ENCODE peak calls at places on chromosomes 7 and 10, in eight cellular contexts. One of them, this sample, is unnamed. For H3K36me3, the result is how much of the 10 kb centered on the place peaks cover.

GRCh38 chr7:102064361-102065025 is 222.2 kb upstream of the SH2B2 start:
- DNase-seq in CD8-positive, alpha-beta T cell: no peak
- DNase-seq in kidney: peak
- DNase-seq in bronchial epithelial cell: peak
- DNase-seq in PC-3: peak
- DNase-seq in Panc1: no peak
- DNase-seq in CD4-positive, alpha-beta memory T cell: no peak
- DNase-seq in cardiac muscle cell: peak
- DNase-seq in this sample: no peak

GRCh38 chr10:60389413-60390009 is at the start of gene ANK3:
- DNase-seq in bronchial epithelial cell: no peak
- DNase-seq in PC-3: no peak
- DNase-seq in CD4-positive, alpha-beta memory T cell: no peak
- DNase-seq in cardiac muscle cell: no peak
- DNase-seq in kidney: no peak
- DNase-seq in CD8-positive, alpha-beta T cell: no peak
- DNase-seq in Panc1: no peak
- DNase-seq in this sample: no peak

GRCh38 chr10:50604049-50604640 is 19.6 kb downstream of the SGMS1 start:
- DNase-seq in Panc1: no peak
- DNase-seq in PC-3: peak
- DNase-seq in CD8-positive, alpha-beta T cell: no peak
- DNase-seq in cardiac muscle cell: peak
- DNase-seq in bronchial epithelial cell: no peak
- DNase-seq in kidney: no peak
- DNase-seq in CD4-positive, alpha-beta memory T cell: no peak
- DNase-seq in this sample: no peak

GRCh38 chr7:28900311-28900710 is 57.8 kb downstream of the TRIL start:
- DNase-seq in PC-3: no peak
- DNase-seq in cardiac muscle cell: no peak
- DNase-seq in bronchial epithelial cell: no peak
- DNase-seq in CD4-positive, alpha-beta memory T cell: no peak
- DNase-seq in Panc1: no peak
- DNase-seq in kidney: no peak
- DNase-seq in CD8-positive, alpha-beta T cell: no peak
- DNase-seq in this sample: no peak

GRCh38 chr7:155852426-155853301 is 40.4 kb upstream of the SHH start:
- DNase-seq in cardiac muscle cell: no peak
- DNase-seq in kidney: no peak
- DNase-seq in Panc1: no peak
- DNase-seq in CD8-positive, alpha-beta T cell: no peak
- DNase-seq in bronchial epithelial cell: no peak
- DNase-seq in CD4-positive, alpha-beta memory T cell: no peak
- DNase-seq in PC-3: no peak
- DNase-seq in this sample: no peak

GRCh38 chr10:3828404-3829192 is 43.6 kb upstream of the KLF6 start:
- DNase-seq in bronchial epithelial cell: peak
- DNase-seq in PC-3: peak
- DNase-seq in CD4-positive, alpha-beta memory T cell: peak
- DNase-seq in cardiac muscle cell: peak
- DNase-seq in CD8-positive, alpha-beta T cell: no peak
- DNase-seq in Panc1: no peak
- DNase-seq in kidney: no peak
- DNase-seq in this sample: peak

GRCh38 chr7:139828880-139829653 is at the start of gene TBXAS1:
- DNase-seq in bronchial epithelial cell: peak
- DNase-seq in CD8-positive, alpha-beta T cell: no peak
- DNase-seq in kidney: no peak
- DNase-seq in Panc1: no peak
- DNase-seq in PC-3: peak
- DNase-seq in CD4-positive, alpha-beta memory T cell: peak
- DNase-seq in cardiac muscle cell: no peak
- DNase-seq in this sample: no peak

GRCh38 chr10:69101451-69102095 is 13.7 kb downstream of the SRGN start:
- DNase-seq in CD4-positive, alpha-beta memory T cell: no peak
- DNase-seq in cardiac muscle cell: peak
- DNase-seq in CD8-positive, alpha-beta T cell: no peak
- DNase-seq in bronchial epithelial cell: no peak
- DNase-seq in kidney: no peak
- DNase-seq in PC-3: peak
- DNase-seq in Panc1: no peak
- DNase-seq in this sample: no peak

GRCh38 chr7:24966802-24967201 is 13.2 kb downstream of the OSBPL3 start:
- DNase-seq in CD4-positive, alpha-beta memory T cell: no peak
- DNase-seq in Panc1: no peak
- DNase-seq in kidney: no peak
- DNase-seq in CD8-positive, alpha-beta T cell: no peak
- DNase-seq in PC-3: no peak
- DNase-seq in cardiac muscle cell: peak
- DNase-seq in bronchial epithelial cell: peak
- DNase-seq in this sample: no peak

GRCh38 chr7:2980406-2981102 is 63.1 kb downstream of the CARD11 start:
- DNase-seq in Panc1: no peak
- DNase-seq in cardiac muscle cell: no peak
- DNase-seq in kidney: peak
- DNase-seq in bronchial epithelial cell: no peak
- DNase-seq in CD8-positive, alpha-beta T cell: no peak
- DNase-seq in CD4-positive, alpha-beta memory T cell: no peak
- DNase-seq in PC-3: no peak
- DNase-seq in this sample: no peak

GRCh38 chr10:117449636-117450035 is 74.4 kb upstream of the PDZD8 start:
- DNase-seq in CD8-positive, alpha-beta T cell: no peak
- DNase-seq in CD4-positive, alpha-beta memory T cell: no peak
- DNase-seq in PC-3: peak
- DNase-seq in Panc1: no peak
- DNase-seq in kidney: no peak
- DNase-seq in cardiac muscle cell: no peak
- DNase-seq in bronchial epithelial cell: no peak
- DNase-seq in this sample: no peak

GRCh38 chr7:100584677-100585510 is 1.0 kb downstream of the LRCH4 start:
- DNase-seq in kidney: peak
- DNase-seq in PC-3: peak
- DNase-seq in CD4-positive, alpha-beta memory T cell: no peak
- DNase-seq in Panc1: no peak
- DNase-seq in bronchial epithelial cell: peak
- DNase-seq in CD8-positive, alpha-beta T cell: no peak
- DNase-seq in cardiac muscle cell: peak
- DNase-seq in this sample: no peak

GRCh38 chr7:64509583-64509982 is 53.3 kb downstream of the ZNF680 start:
- DNase-seq in cardiac muscle cell: no peak
- DNase-seq in PC-3: no peak
- DNase-seq in CD4-positive, alpha-beta memory T cell: no peak
- DNase-seq in kidney: no peak
- DNase-seq in Panc1: no peak
- DNase-seq in CD8-positive, alpha-beta T cell: no peak
- DNase-seq in bronchial epithelial cell: no peak
- DNase-seq in this sample: no peak

GRCh38 chr10:49158915-49159314 is 25.1 kb upstream of the FAM170B start:
- DNase-seq in cardiac muscle cell: no peak
- DNase-seq in Panc1: no peak
- DNase-seq in kidney: no peak
- DNase-seq in CD8-positive, alpha-beta T cell: no peak
- DNase-seq in bronchial epithelial cell: no peak
- DNase-seq in PC-3: no peak
- DNase-seq in CD4-positive, alpha-beta memory T cell: no peak
- DNase-seq in this sample: no peak

GRCh38 chr7:100886936-100887185 is 2.7 kb downstream of the UFSP1 start:
- DNase-seq in bronchial epithelial cell: no peak
- DNase-seq in CD8-positive, alpha-beta T cell: no peak
- DNase-seq in Panc1: no peak
- DNase-seq in CD4-positive, alpha-beta memory T cell: no peak
- DNase-seq in PC-3: no peak
- DNase-seq in kidney: no peak
- DNase-seq in cardiac muscle cell: no peak
- DNase-seq in this sample: no peak

GRCh38 chr7:66629659-66630058 is 978 bp downstream of the KCTD7 start:
- DNase-seq in bronchial epithelial cell: no peak
- DNase-seq in cardiac muscle cell: no peak
- DNase-seq in CD8-positive, alpha-beta T cell: no peak
- DNase-seq in CD4-positive, alpha-beta memory T cell: no peak
- DNase-seq in Panc1: no peak
- DNase-seq in PC-3: no peak
- DNase-seq in kidney: no peak
- DNase-seq in this sample: no peak

GRCh38 chr7:4707980-4708411 is 25.9 kb downstream of the FOXK1 start:
- DNase-seq in CD4-positive, alpha-beta memory T cell: no peak
- DNase-seq in cardiac muscle cell: no peak
- DNase-seq in kidney: no peak
- DNase-seq in Panc1: no peak
- DNase-seq in bronchial epithelial cell: no peak
- DNase-seq in PC-3: no peak
- DNase-seq in CD8-positive, alpha-beta T cell: no peak
- DNase-seq in this sample: no peak

GRCh38 chr10:92876509-92877036 is 28.3 kb downstream of the EXOC6 start:
- DNase-seq in CD8-positive, alpha-beta T cell: no peak
- DNase-seq in cardiac muscle cell: no peak
- DNase-seq in CD4-positive, alpha-beta memory T cell: no peak
- DNase-seq in PC-3: no peak
- DNase-seq in bronchial epithelial cell: no peak
- DNase-seq in kidney: no peak
- DNase-seq in Panc1: no peak
- DNase-seq in this sample: no peak

GRCh38 chr7:17369686-17370426 is 71.4 kb downstream of the AHR start:
- DNase-seq in kidney: no peak
- DNase-seq in bronchial epithelial cell: peak
- DNase-seq in CD4-positive, alpha-beta memory T cell: no peak
- DNase-seq in PC-3: peak
- DNase-seq in cardiac muscle cell: peak
- DNase-seq in CD8-positive, alpha-beta T cell: no peak
- DNase-seq in Panc1: no peak
- DNase-seq in this sample: no peak
- H3K36me3 ChIP-seq in kidney: under half
- H3K36me3 ChIP-seq in bronchial epithelial cell: under half
- H3K36me3 ChIP-seq in CD4-positive, alpha-beta memory T cell: under half
- H3K36me3 ChIP-seq in PC-3: under half
- H3K36me3 ChIP-seq in cardiac muscle cell: under half
- H3K36me3 ChIP-seq in CD8-positive, alpha-beta T cell: under half
- H3K36me3 ChIP-seq in Panc1: under half
- H3K36me3 ChIP-seq in this sample: under half

GRCh38 chr7:157220916-157221569 is 82.3 kb downstream of the UBE3C start:
- DNase-seq in bronchial epithelial cell: no peak
- DNase-seq in Panc1: no peak
- DNase-seq in PC-3: no peak
- DNase-seq in kidney: no peak
- DNase-seq in CD4-positive, alpha-beta memory T cell: no peak
- DNase-seq in CD8-positive, alpha-beta T cell: no peak
- DNase-seq in cardiac muscle cell: no peak
- DNase-seq in this sample: no peak

GRCh38 chr7:157228864-157229422 is 90.2 kb downstream of the UBE3C start:
- DNase-seq in CD4-positive, alpha-beta memory T cell: peak
- DNase-seq in PC-3: peak
- DNase-seq in Panc1: no peak
- DNase-seq in CD8-positive, alpha-beta T cell: peak
- DNase-seq in cardiac muscle cell: peak
- DNase-seq in kidney: no peak
- DNase-seq in bronchial epithelial cell: peak
- DNase-seq in this sample: peak

GRCh38 chr7:157219154-157219553 is 80.4 kb downstream of the UBE3C start:
- DNase-seq in bronchial epithelial cell: no peak
- DNase-seq in Panc1: no peak
- DNase-seq in CD8-positive, alpha-beta T cell: no peak
- DNase-seq in cardiac muscle cell: no peak
- DNase-seq in PC-3: no peak
- DNase-seq in CD4-positive, alpha-beta memory T cell: no peak
- DNase-seq in kidney: no peak
- DNase-seq in this sample: no peak

GRCh38 chr7:157224627-157225026 is 85.9 kb downstream of the UBE3C start:
- DNase-seq in cardiac muscle cell: peak
- DNase-seq in kidney: no peak
- DNase-seq in Panc1: no peak
- DNase-seq in PC-3: peak
- DNase-seq in CD4-positive, alpha-beta memory T cell: no peak
- DNase-seq in bronchial epithelial cell: peak
- DNase-seq in CD8-positive, alpha-beta T cell: no peak
- DNase-seq in this sample: no peak
- H3K36me3 ChIP-seq in cardiac muscle cell: under half
- H3K36me3 ChIP-seq in kidney: under half
- H3K36me3 ChIP-seq in Panc1: under half
- H3K36me3 ChIP-seq in PC-3: under half
- H3K36me3 ChIP-seq in CD4-positive, alpha-beta memory T cell: under half
- H3K36me3 ChIP-seq in bronchial epithelial cell: under half
- H3K36me3 ChIP-seq in CD8-positive, alpha-beta T cell: under half
- H3K36me3 ChIP-seq in this sample: half or more

DNA sequence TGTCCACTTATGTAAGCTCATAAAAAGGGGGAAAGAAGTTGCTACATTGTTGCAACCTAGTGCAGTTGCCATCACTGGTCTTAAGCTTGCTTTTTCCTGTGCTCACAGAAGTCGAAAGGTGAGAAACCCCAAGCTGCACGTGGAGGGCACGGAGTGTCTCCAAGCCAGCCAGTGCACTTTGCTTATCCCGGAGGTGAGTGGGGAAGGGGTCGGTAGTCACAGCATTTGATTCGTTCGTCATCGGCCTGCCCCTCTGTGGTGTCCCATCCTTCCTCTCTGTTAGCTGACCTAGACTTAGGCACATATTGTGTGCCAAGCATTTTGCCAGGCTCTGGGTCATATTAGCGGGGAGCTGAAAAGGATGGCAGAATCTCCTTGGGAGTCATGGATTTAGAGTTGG is 50.5 kb downstream of the DENND11 start:
- DNase-seq in Panc1: no peak
- DNase-seq in bronchial epithelial cell: no peak
- DNase-seq in kidney: no peak
- DNase-seq in CD4-positive, alpha-beta memory T cell: no peak
- DNase-seq in CD8-positive, alpha-beta T cell: no peak
- DNase-seq in cardiac muscle cell: no peak
- DNase-seq in PC-3: no peak
- DNase-seq in this sample: no peak
- H3K36me3 ChIP-seq in Panc1: under half
- H3K36me3 ChIP-seq in bronchial epithelial cell: under half
- H3K36me3 ChIP-seq in kidney: under half
- H3K36me3 ChIP-seq in CD4-positive, alpha-beta memory T cell: under half
- H3K36me3 ChIP-seq in CD8-positive, alpha-beta T cell: under half
- H3K36me3 ChIP-seq in cardiac muscle cell: under half
- H3K36me3 ChIP-seq in PC-3: under half
- H3K36me3 ChIP-seq in this sample: half or more

GRCh38 chr10:119051775-119052174 is 22.3 kb downstream of the NANOS1 start:
- DNase-seq in kidney: no peak
- DNase-seq in PC-3: no peak
- DNase-seq in bronchial epithelial cell: peak
- DNase-seq in cardiac muscle cell: no peak
- DNase-seq in CD4-positive, alpha-beta memory T cell: no peak
- DNase-seq in CD8-positive, alpha-beta T cell: no peak
- DNase-seq in Panc1: no peak
- DNase-seq in this sample: no peak

GRCh38 chr10:119049361-119049760 is 19.8 kb downstream of the NANOS1 start:
- DNase-seq in Panc1: no peak
- DNase-seq in CD4-positive, alpha-beta memory T cell: no peak
- DNase-seq in PC-3: no peak
- DNase-seq in CD8-positive, alpha-beta T cell: no peak
- DNase-seq in bronchial epithelial cell: no peak
- DNase-seq in kidney: no peak
- DNase-seq in cardiac muscle cell: no peak
- DNase-seq in this sample: no peak

GRCh38 chr10:119055472-119055871 is 25.1 kb downstream of the EIF3A start:
- DNase-seq in kidney: no peak
- DNase-seq in cardiac muscle cell: no peak
- DNase-seq in bronchial epithelial cell: no peak
- DNase-seq in CD8-positive, alpha-beta T cell: no peak
- DNase-seq in CD4-positive, alpha-beta memory T cell: no peak
- DNase-seq in PC-3: no peak
- DNase-seq in Panc1: no peak
- DNase-seq in this sample: no peak

GRCh38 chr10:119045561-119045960 is 16.0 kb downstream of the NANOS1 start:
- DNase-seq in CD8-positive, alpha-beta T cell: no peak
- DNase-seq in Panc1: no peak
- DNase-seq in kidney: no peak
- DNase-seq in cardiac muscle cell: no peak
- DNase-seq in PC-3: no peak
- DNase-seq in bronchial epithelial cell: no peak
- DNase-seq in CD4-positive, alpha-beta memory T cell: no peak
- DNase-seq in this sample: no peak

GRCh38 chr10:119049777-119050176 is 20.3 kb downstream of the NANOS1 start:
- DNase-seq in cardiac muscle cell: no peak
- DNase-seq in kidney: no peak
- DNase-seq in bronchial epithelial cell: no peak
- DNase-seq in CD8-positive, alpha-beta T cell: no peak
- DNase-seq in PC-3: no peak
- DNase-seq in Panc1: no peak
- DNase-seq in CD4-positive, alpha-beta memory T cell: no peak
- DNase-seq in this sample: no peak
- H3K36me3 ChIP-seq in cardiac muscle cell: half or more
- H3K36me3 ChIP-seq in kidney: under half
- H3K36me3 ChIP-seq in bronchial epithelial cell: under half
- H3K36me3 ChIP-seq in CD8-positive, alpha-beta T cell: half or more
- H3K36me3 ChIP-seq in PC-3: half or more
- H3K36me3 ChIP-seq in Panc1: half or more
- H3K36me3 ChIP-seq in CD4-positive, alpha-beta memory T cell: half or more
- H3K36me3 ChIP-seq in this sample: half or more